ENCODE peak calls at places on chromosome 12, in eight cellular contexts. One of them, this sample, is unnamed.
A peak's percentile ranks its signal among the peaks of the same experiment; 100 is the strongest.

GRCh38 chr12:27624586-27624985 is 71.7 kb upstream of the REP15 start:
- DNase-seq in PC-3: peak; percentile 57
- DNase-seq in Peyer's patch: no peak
- DNase-seq in right atrium auricular region: no peak
- DNase-seq in GM12865: no peak
- DNase-seq in astrocyte of the spinal cord: no peak
- DNase-seq in A549: no peak
- DNase-seq in kidney: no peak
- DNase-seq in this sample: peak; percentile 23

GRCh38 chr12:20525064-20525610 is 156.8 kb downstream of the PDE3A start:
- DNase-seq in A549: no peak
- DNase-seq in right atrium auricular region: no peak
- DNase-seq in Peyer's patch: no peak
- DNase-seq in GM12865: no peak
- DNase-seq in astrocyte of the spinal cord: peak; percentile 33
- DNase-seq in kidney: no peak
- DNase-seq in PC-3: no peak
- DNase-seq in this sample: no peak

GRCh38 chr12:102120886-102121285 is 903 bp downstream of the PARPBP start:
- DNase-seq in PC-3: peak; percentile 57
- DNase-seq in astrocyte of the spinal cord: peak; percentile 18
- DNase-seq in right atrium auricular region: no peak
- DNase-seq in Peyer's patch: no peak
- DNase-seq in kidney: no peak
- DNase-seq in GM12865: peak; percentile 47
- DNase-seq in A549: peak; percentile 16
- DNase-seq in this sample: peak; percentile 43

GRCh38 chr12:108309674-108310312 is 29.3 kb downstream of the CMKLR1 start:
- DNase-seq in A549: no peak
- DNase-seq in kidney: peak; percentile 11
- DNase-seq in right atrium auricular region: no peak
- DNase-seq in PC-3: no peak
- DNase-seq in GM12865: peak; percentile 49
- DNase-seq in Peyer's patch: no peak
- DNase-seq in astrocyte of the spinal cord: no peak
- DNase-seq in this sample: no peak

GRCh38 chr12:83157604-83158003 is 470.9 kb downstream of the TMTC2 start:
- DNase-seq in PC-3: no peak
- DNase-seq in GM12865: no peak
- DNase-seq in kidney: no peak
- DNase-seq in A549: no peak
- DNase-seq in Peyer's patch: no peak
- DNase-seq in right atrium auricular region: no peak
- DNase-seq in astrocyte of the spinal cord: no peak
- DNase-seq in this sample: no peak

GRCh38 chr12:119179335-119180021 is 747 bp downstream of the HSPB8 start:
- DNase-seq in A549: peak; percentile 64
- DNase-seq in right atrium auricular region: no peak
- DNase-seq in Peyer's patch: no peak
- DNase-seq in kidney: no peak
- DNase-seq in GM12865: no peak
- DNase-seq in astrocyte of the spinal cord: peak; percentile 37
- DNase-seq in PC-3: peak; percentile 75
- DNase-seq in this sample: no peak

GRCh38 chr12:114411081-114411836 is 5.3 kb upstream of the TBX5 start:
- DNase-seq in GM12865: no peak
- DNase-seq in PC-3: no peak
- DNase-seq in kidney: no peak
- DNase-seq in astrocyte of the spinal cord: no peak
- DNase-seq in right atrium auricular region: no peak
- DNase-seq in A549: no peak
- DNase-seq in Peyer's patch: no peak
- DNase-seq in this sample: no peak

GRCh38 chr12:56326533-56326932 is 7.3 kb downstream of the PAN2 start:
- DNase-seq in kidney: no peak
- DNase-seq in PC-3: peak; percentile 42
- DNase-seq in right atrium auricular region: no peak
- DNase-seq in astrocyte of the spinal cord: no peak
- DNase-seq in GM12865: no peak
- DNase-seq in A549: no peak
- DNase-seq in Peyer's patch: no peak
- DNase-seq in this sample: no peak

GRCh38 chr12:88993655-88994054 is 358.6 kb downstream of the DUSP6 start:
- DNase-seq in Peyer's patch: no peak
- DNase-seq in kidney: no peak
- DNase-seq in astrocyte of the spinal cord: peak; percentile 78
- DNase-seq in A549: peak; percentile 18
- DNase-seq in GM12865: peak; percentile 47
- DNase-seq in right atrium auricular region: no peak
- DNase-seq in PC-3: peak; percentile 80
- DNase-seq in this sample: peak; percentile 36

GRCh38 chr12:117073611-117074010 is 25.6 kb downstream of the TESC start:
- DNase-seq in PC-3: no peak
- DNase-seq in GM12865: no peak
- DNase-seq in kidney: no peak
- DNase-seq in right atrium auricular region: no peak
- DNase-seq in astrocyte of the spinal cord: no peak
- DNase-seq in A549: no peak
- DNase-seq in Peyer's patch: no peak
- DNase-seq in this sample: no peak

GRCh38 chr12:104358353-104359003 is 54.9 kb downstream of the EID3 start:
- DNase-seq in astrocyte of the spinal cord: peak; percentile 41
- DNase-seq in kidney: no peak
- DNase-seq in right atrium auricular region: no peak
- DNase-seq in A549: no peak
- DNase-seq in Peyer's patch: peak; percentile 89
- DNase-seq in PC-3: peak; percentile 92
- DNase-seq in GM12865: peak; percentile 80
- DNase-seq in this sample: peak; percentile 69

GRCh38 chr12:88242161-88242925 is 100.2 kb downstream of the TMTC3 start:
- DNase-seq in A549: peak; percentile 31
- DNase-seq in GM12865: peak; percentile 16
- DNase-seq in right atrium auricular region: no peak
- DNase-seq in Peyer's patch: no peak
- DNase-seq in kidney: no peak
- DNase-seq in astrocyte of the spinal cord: peak; percentile 98
- DNase-seq in PC-3: peak; percentile 98
- DNase-seq in this sample: no peak

GRCh38 chr12:59036973-59037807 is 116.9 kb upstream of the LRIG3 start:
- DNase-seq in kidney: no peak
- DNase-seq in Peyer's patch: no peak
- DNase-seq in astrocyte of the spinal cord: peak; percentile 85
- DNase-seq in PC-3: no peak
- DNase-seq in GM12865: peak; percentile 47
- DNase-seq in A549: no peak
- DNase-seq in right atrium auricular region: no peak
- DNase-seq in this sample: no peak

GRCh38 chr12:70724444-70724843 is 87.2 kb upstream of the PTPRB start:
- DNase-seq in PC-3: peak; percentile 38
- DNase-seq in A549: no peak
- DNase-seq in astrocyte of the spinal cord: peak; percentile 4
- DNase-seq in right atrium auricular region: no peak
- DNase-seq in kidney: no peak
- DNase-seq in GM12865: peak; percentile 15
- DNase-seq in Peyer's patch: no peak
- DNase-seq in this sample: no peak

GRCh38 chr12:117151195-117152031 is 38.9 kb downstream of the FBXO21 start:
- DNase-seq in A549: peak; percentile 75
- DNase-seq in GM12865: no peak
- DNase-seq in kidney: peak; percentile 78
- DNase-seq in right atrium auricular region: peak; percentile 79
- DNase-seq in astrocyte of the spinal cord: peak; percentile 45
- DNase-seq in Peyer's patch: peak; percentile 58
- DNase-seq in PC-3: peak; percentile 34
- DNase-seq in this sample: no peak

GRCh38 chr12:6208140-6208539 is 7.9 kb downstream of the CD9 start:
- DNase-seq in PC-3: no peak
- DNase-seq in astrocyte of the spinal cord: no peak
- DNase-seq in right atrium auricular region: no peak
- DNase-seq in kidney: no peak
- DNase-seq in Peyer's patch: no peak
- DNase-seq in A549: no peak
- DNase-seq in GM12865: no peak
- DNase-seq in this sample: no peak

GRCh38 chr12:69161835-69162234 is 77.5 kb upstream of the CPSF6 start:
- DNase-seq in right atrium auricular region: peak; percentile 2
- DNase-seq in astrocyte of the spinal cord: no peak
- DNase-seq in Peyer's patch: no peak
- DNase-seq in PC-3: no peak
- DNase-seq in A549: no peak
- DNase-seq in kidney: no peak
- DNase-seq in GM12865: peak; percentile 90
- DNase-seq in this sample: no peak

GRCh38 chr12:70236990-70237389 is 6.2 kb upstream of the CNOT2 start:
- DNase-seq in A549: no peak
- DNase-seq in kidney: no peak
- DNase-seq in Peyer's patch: no peak
- DNase-seq in PC-3: no peak
- DNase-seq in GM12865: no peak
- DNase-seq in astrocyte of the spinal cord: no peak
- DNase-seq in right atrium auricular region: no peak
- DNase-seq in this sample: no peak

GRCh38 chr12:94458882-94459772 is 540 bp downstream of the CEP83 start:
- DNase-seq in GM12865: no peak
- DNase-seq in PC-3: peak; percentile 16
- DNase-seq in right atrium auricular region: no peak
- DNase-seq in kidney: no peak
- DNase-seq in A549: peak; percentile 13
- DNase-seq in Peyer's patch: no peak
- DNase-seq in astrocyte of the spinal cord: peak; percentile 60
- DNase-seq in this sample: no peak

GRCh38 chr12:52229836-52230343 is 3.2 kb upstream of the KRT7 start:
- DNase-seq in PC-3: no peak
- DNase-seq in A549: no peak
- DNase-seq in right atrium auricular region: no peak
- DNase-seq in kidney: peak; percentile 46
- DNase-seq in GM12865: no peak
- DNase-seq in astrocyte of the spinal cord: no peak
- DNase-seq in Peyer's patch: no peak
- DNase-seq in this sample: no peak

GRCh38 chr12:16880864-16881285 is 274.9 kb upstream of the LMO3 start:
- DNase-seq in PC-3: no peak
- DNase-seq in A549: no peak
- DNase-seq in kidney: peak; percentile 20
- DNase-seq in astrocyte of the spinal cord: no peak
- DNase-seq in right atrium auricular region: no peak
- DNase-seq in Peyer's patch: peak; percentile 38
- DNase-seq in GM12865: no peak
- DNase-seq in this sample: no peak

DNA sequence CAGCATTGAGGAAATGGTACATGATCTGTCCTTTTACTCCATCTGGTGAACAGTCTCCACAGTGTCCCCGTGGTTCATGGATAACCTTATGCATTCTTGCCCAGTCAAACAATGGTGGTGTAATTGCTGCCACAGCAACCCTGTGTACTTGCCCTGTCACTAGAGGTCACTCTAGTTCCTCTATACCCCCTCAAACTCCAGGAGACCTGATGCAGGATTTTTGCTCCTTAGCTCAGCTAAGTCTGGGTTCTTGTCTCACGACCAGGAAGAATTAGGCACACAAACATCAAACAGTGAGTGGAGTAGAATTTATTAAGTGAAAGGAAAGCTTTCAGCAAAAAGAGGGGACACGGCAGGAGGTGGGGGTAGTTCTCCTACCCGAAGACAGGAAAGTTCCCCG is 24.7 kb upstream of the EEA1 start:
- DNase-seq in kidney: no peak
- DNase-seq in right atrium auricular region: no peak
- DNase-seq in A549: no peak
- DNase-seq in astrocyte of the spinal cord: no peak
- DNase-seq in PC-3: no peak
- DNase-seq in Peyer's patch: no peak
- DNase-seq in GM12865: no peak
- DNase-seq in this sample: no peak
- TF ChIP-seq CTCF in kidney: no peak
- TF ChIP-seq CTCF in right atrium auricular region: no peak
- TF ChIP-seq CTCF in A549: no peak
- TF ChIP-seq CTCF in astrocyte of the spinal cord: no peak
- TF ChIP-seq CTCF in PC-3: peak; percentile 10
- TF ChIP-seq CTCF in Peyer's patch: no peak
- TF ChIP-seq CTCF in GM12865: no peak
- TF ChIP-seq CTCF in this sample: no peak

DNA sequence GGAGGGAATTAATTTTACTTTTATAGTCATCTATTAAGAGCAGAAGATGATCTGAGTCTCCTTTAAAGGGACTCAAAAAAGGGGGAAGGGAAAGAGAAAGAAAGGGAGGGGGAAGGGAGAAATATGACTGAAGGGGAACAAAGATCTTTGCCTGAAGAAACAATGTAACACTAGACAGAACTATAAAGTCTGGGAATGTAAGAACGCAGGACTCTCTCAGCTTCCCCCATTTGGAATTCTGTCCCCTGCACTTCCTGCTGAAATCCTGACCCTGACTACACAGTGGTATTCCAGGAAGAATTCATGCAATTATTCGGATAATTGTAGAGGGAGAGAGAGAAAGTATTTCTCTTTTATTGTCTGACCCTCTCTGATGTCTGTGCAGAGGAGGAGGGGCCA is 8.6 kb upstream of the HOXC11 start:
- DNase-seq in GM12865: no peak
- DNase-seq in A549: no peak
- DNase-seq in Peyer's patch: no peak
- DNase-seq in right atrium auricular region: no peak
- DNase-seq in astrocyte of the spinal cord: no peak
- DNase-seq in kidney: no peak
- DNase-seq in PC-3: no peak
- DNase-seq in this sample: no peak
- H3K4me3 ChIP-seq in GM12865: no peak overlapping the region
- H3K4me3 ChIP-seq in A549: no peak overlapping the region
- H3K4me3 ChIP-seq in Peyer's patch: no peak overlapping the region
- H3K4me3 ChIP-seq in right atrium auricular region: no peak overlapping the region
- H3K4me3 ChIP-seq in astrocyte of the spinal cord: no peak overlapping the region
- H3K4me3 ChIP-seq in kidney: no peak overlapping the region
- H3K4me3 ChIP-seq in PC-3: no peak overlapping the region
- H3K4me3 ChIP-seq in this sample: no peak overlapping the region

DNA sequence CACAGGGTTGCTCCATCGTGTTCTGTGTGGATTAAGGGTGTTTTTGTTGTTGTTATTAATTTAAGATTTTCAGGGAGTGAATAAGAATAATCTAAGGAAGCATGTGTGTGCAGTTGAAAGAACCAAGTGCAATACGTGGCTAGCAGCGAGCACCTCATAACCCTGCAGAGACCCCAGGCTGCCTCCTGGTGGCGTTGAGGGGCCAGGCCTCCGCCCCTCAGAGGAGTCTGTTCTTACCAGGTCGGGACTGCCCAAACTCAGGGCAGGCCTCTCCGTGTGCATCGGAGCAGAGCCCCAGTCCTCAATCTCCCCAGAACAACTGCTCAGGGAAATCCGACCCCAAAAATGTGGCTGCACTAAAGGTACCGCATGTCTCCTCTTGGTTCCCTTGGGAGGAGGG is 36.8 kb downstream of the IL31 start:
- DNase-seq in A549: no peak
- DNase-seq in kidney: no peak
- DNase-seq in astrocyte of the spinal cord: no peak
- DNase-seq in right atrium auricular region: no peak
- DNase-seq in GM12865: no peak
- DNase-seq in Peyer's patch: no peak
- DNase-seq in PC-3: no peak
- DNase-seq in this sample: no peak
- TF ChIP-seq CTCF in A549: no peak
- TF ChIP-seq CTCF in kidney: no peak
- TF ChIP-seq CTCF in astrocyte of the spinal cord: peak; percentile 27
- TF ChIP-seq CTCF in right atrium auricular region: no peak
- TF ChIP-seq CTCF in GM12865: peak; percentile 15
- TF ChIP-seq CTCF in Peyer's patch: no peak
- TF ChIP-seq CTCF in PC-3: peak; percentile 33
- TF ChIP-seq CTCF in this sample: no peak

GRCh38 chr12:124833693-124834122 is 30.0 kb downstream of the SCARB1 start:
- DNase-seq in astrocyte of the spinal cord: peak; percentile 87
- DNase-seq in Peyer's patch: no peak
- DNase-seq in PC-3: no peak
- DNase-seq in right atrium auricular region: peak; percentile 64
- DNase-seq in GM12865: no peak
- DNase-seq in kidney: no peak
- DNase-seq in A549: no peak
- DNase-seq in this sample: no peak
- H3K4me3 ChIP-seq in astrocyte of the spinal cord: no peak overlapping the region
- H3K4me3 ChIP-seq in Peyer's patch: no peak overlapping the region
- H3K4me3 ChIP-seq in PC-3: no peak overlapping the region
- H3K4me3 ChIP-seq in right atrium auricular region: peak overlapping the region; percentile 19
- H3K4me3 ChIP-seq in GM12865: no peak overlapping the region
- H3K4me3 ChIP-seq in kidney: no peak overlapping the region
- H3K4me3 ChIP-seq in A549: no peak overlapping the region
- H3K4me3 ChIP-seq in this sample: no peak overlapping the region

This sample was measured in LNCaP clone FGC.